ENCODE peak calls at places on chromosomes 16 and 17, in ten cellular contexts. L, U, W, H, F, D, O, T, B and R are unnamed samples.

GRCh38 chr17:760371-760770 is 8.3 kb upstream of the GEMIN4 start:
- DNase-seq in L (no peak), H (no peak), D (no peak), T (no peak), O (no peak), U (no peak), B (peak), W (no peak), F (no peak), R (no peak)

GRCh38 chr16:228151-228855 is 946 bp downstream of the LUC7L start:
- DNase-seq in W (peak), O (no peak), H (no peak), L (no peak), U (peak), B (no peak), F (no peak), D (no peak), T (no peak), R (no peak)

GRCh38 chr17:42135664-42136653 is 13.4 kb downstream of the HSPB9 start:
- DNase-seq in B (peak), H (no peak), L (no peak), F (peak), T (peak), U (peak), O (peak), D (no peak), W (peak), R (no peak)

GRCh38 chr17:34579017-34579946 is at the start of gene TMEM132E:
- DNase-seq in B (no peak), U (peak), W (no peak), T (peak), L (peak), O (peak), F (no peak), H (no peak), D (peak), R (no peak)

GRCh38 chr17:41750866-41751265 is 16.4 kb upstream of the HAP1 start:
- DNase-seq in B (no peak), F (no peak), T (no peak), D (no peak), O (no peak), H (no peak), U (no peak), W (no peak), L (no peak), R (no peak)

GRCh38 chr17:64155751-64156544 is 26.0 kb upstream of the ERN1 start:
- DNase-seq in U (no peak), T (no peak), H (no peak), L (peak), O (peak), B (peak), W (peak), D (peak), F (no peak), R (no peak)

GRCh38 chr17:76948301-76948700 is 80.1 kb downstream of the MGAT5B start:
- DNase-seq in L (no peak), F (no peak), U (no peak), D (no peak), O (no peak), W (no peak), T (no peak), B (peak), H (no peak), R (no peak)

GRCh38 chr16:13996778-13997288 is 74.3 kb upstream of the MRTFB start:
- DNase-seq in H (no peak), B (no peak), O (no peak), T (no peak), W (no peak), U (no peak), D (no peak), F (no peak), L (no peak), R (peak)

GRCh38 chr17:682150-682549 is 32.5 kb downstream of the VPS53 start:
- DNase-seq in B (no peak), O (no peak), D (no peak), T (no peak), F (no peak), H (no peak), U (no peak), W (no peak), L (no peak), R (no peak)